ENCODE peak calls at places on chromosome 4, in four cellular contexts. P, C, M and Z are unnamed samples.

GRCh38 chr4:184762100-184762499 is 28.2 kb upstream of the CENPU start:
- DNase-seq in P (no peak), C (no peak), M (no peak), Z (no peak)

GRCh38 chr4:72468904-72469502 is 100.0 kb downstream of the ADAMTS3 start:
- DNase-seq in P (no peak), C (no peak), M (no peak), Z (no peak)

GRCh38 chr4:186116698-186117097 is 12.2 kb downstream of the FAM149A start:
- DNase-seq in P (no peak), C (no peak), M (no peak), Z (no peak)

GRCh38 chr4:164874791-164875190 is 2.2 kb upstream of the APELA start:
- DNase-seq in P (no peak), C (no peak), M (no peak), Z (no peak)

GRCh38 chr4:26299254-26299882 is 21.4 kb upstream of the RBPJ start:
- DNase-seq in P (no peak), C (no peak), M (no peak), Z (no peak)

GRCh38 chr4:52250124-52250523 is 199.0 kb downstream of the SPATA18 start:
- DNase-seq in P (no peak), C (no peak), M (peak; percentile 61), Z (no peak)

GRCh38 chr4:80307183-80307735 is 28.3 kb upstream of the CFAP299 start:
- DNase-seq in P (no peak), C (no peak), M (no peak), Z (no peak)

GRCh38 chr4:88672987-88673386 is 24.6 kb downstream of the NAP1L5 start:
- DNase-seq in P (peak; percentile 34), C (no peak), M (no peak), Z (no peak)

GRCh38 chr4:119281374-119281773 is 40.6 kb downstream of the FABP2 start:
- DNase-seq in P (no peak), C (no peak), M (no peak), Z (no peak)

GRCh38 chr4:114519368-114519767 is 79.2 kb upstream of the UGT8 start:
- DNase-seq in P (no peak), C (no peak), M (no peak), Z (peak; percentile 19)

GRCh38 chr4:140134780-140135179 is 19.2 kb downstream of the MAML3 start:
- DNase-seq in P (no peak), C (no peak), M (no peak), Z (no peak)

GRCh38 chr4:118741456-118741855 is 56.3 kb downstream of the METTL14 start:
- DNase-seq in P (no peak), C (no peak), M (no peak), Z (no peak)

GRCh38 chr4:158789853-158790252 is 21.0 kb downstream of the FNIP2 start:
- DNase-seq in P (no peak), C (no peak), M (no peak), Z (no peak)

GRCh38 chr4:165210566-165210965 is 3.2 kb downstream of the KLHL2 start:
- DNase-seq in P (no peak), C (no peak), M (no peak), Z (no peak)

GRCh38 chr4:184376136-184376838 is 98.1 kb downstream of the IRF2 start:
- DNase-seq in P (no peak), C (no peak), M (no peak), Z (no peak)

DNA sequence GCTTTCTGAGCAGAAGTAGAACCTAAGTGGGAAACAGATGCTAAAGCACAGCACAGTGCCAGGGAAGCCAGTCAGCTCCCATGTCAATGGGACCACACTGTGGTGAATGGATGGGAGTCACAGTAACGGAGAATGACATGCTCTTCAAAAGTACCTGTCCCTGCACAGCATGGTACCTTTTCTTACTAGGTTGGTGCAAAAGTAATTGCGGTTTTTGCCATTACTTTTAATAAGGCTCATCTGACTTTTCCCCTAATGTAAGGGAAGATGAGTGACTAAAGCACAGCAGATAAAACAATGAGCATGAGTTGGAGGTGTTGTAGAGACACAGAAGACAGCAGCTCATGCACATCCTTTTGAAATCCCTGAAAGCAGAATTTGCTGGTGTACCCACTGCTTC is 62.3 kb downstream of the CCNG2 start:
- DNase-seq in P (no peak), C (no peak), M (no peak), Z (no peak)
- H3K27me3 ChIP-seq in P (no peaks in the 10 kb centered on the region), C (no peaks in the 10 kb centered on the region), M (no peaks in the 10 kb centered on the region), Z (no peaks in the 10 kb centered on the region)

DNA sequence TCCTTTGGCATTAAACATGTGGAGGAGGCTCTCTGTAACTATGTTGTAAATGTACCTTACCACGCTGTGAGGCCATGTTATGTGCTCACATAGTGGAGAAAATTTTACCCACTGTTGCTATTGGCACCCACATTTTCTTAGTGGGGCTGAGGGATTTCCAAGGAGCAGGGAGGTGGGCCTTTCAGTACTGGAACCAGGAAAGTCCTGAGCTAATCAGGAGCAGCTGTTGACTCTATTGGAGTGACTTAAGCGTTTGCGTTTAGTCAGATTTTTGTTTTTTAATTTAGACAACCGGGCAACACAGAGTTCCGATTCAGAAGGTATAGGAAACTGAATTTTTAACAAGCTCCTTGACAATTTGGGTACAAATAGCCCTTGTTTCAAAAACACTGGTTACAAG is 30.7 kb upstream of the WDR17 start:
- DNase-seq in P (no peak), C (no peak), M (no peak), Z (no peak)
- H3K27me3 ChIP-seq in P (no peaks in the 10 kb centered on the region), C (no peaks in the 10 kb centered on the region), M (no peaks in the 10 kb centered on the region), Z (no peaks in the 10 kb centered on the region)

GRCh38 chr4:41879552-41879951 is 55.7 kb upstream of the TMEM33 start:
- DNase-seq in P (no peak), C (no peak), M (no peak), Z (no peak)
- H3K27me3 ChIP-seq in P (peaks cover 35% of the 10 kb centered on the region), C (peaks cover 6% of the 10 kb centered on the region), M (peaks cover 35% of the 10 kb centered on the region), Z (peaks cover 37% of the 10 kb centered on the region)

GRCh38 chr4:15778191-15778741 is at the start of gene CD38:
- DNase-seq in P (no peak), C (peak; percentile 43), M (no peak), Z (no peak)
- H3K27me3 ChIP-seq in P (no peaks in the 10 kb centered on the region), C (no peaks in the 10 kb centered on the region), M (no peaks in the 10 kb centered on the region), Z (no peaks in the 10 kb centered on the region)

DNA sequence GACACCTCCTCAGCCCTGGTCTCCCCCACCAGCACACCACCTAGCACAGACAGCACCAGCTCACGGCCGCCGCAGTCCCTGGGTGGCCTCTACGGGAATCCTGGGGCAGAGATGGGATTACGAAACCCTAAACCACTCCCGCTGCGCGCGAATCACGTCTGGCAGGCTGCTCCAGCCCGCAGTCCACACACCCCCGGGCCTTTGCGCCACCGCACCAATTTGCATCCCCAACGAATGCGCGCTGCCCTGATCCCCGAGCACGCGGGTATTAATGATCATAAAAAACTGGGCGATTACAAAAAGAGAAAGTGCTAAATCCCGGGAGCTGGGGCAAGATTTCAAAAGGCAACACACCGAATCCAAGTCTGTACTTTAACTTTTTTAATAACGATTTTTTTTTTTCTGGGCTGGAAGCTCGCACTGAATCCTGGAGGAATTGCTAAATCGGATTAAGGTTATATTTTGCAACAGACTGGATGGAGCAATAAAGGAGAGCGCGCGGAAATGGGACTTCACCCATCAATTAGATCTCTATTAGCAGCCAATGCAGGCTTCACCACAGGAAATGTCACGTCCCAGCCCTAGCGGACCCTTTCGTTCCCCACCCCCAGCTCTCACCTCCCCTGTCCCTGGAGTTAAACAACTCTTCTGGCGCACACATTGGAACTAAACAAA is 69.8 kb upstream of the TMEM33 start:
- DNase-seq in P (no peak), C (no peak), M (no peak), Z (no peak)
- H3K27me3 ChIP-seq in P (peaks cover 17% of the 10 kb centered on the region), C (peaks cover 4% of the 10 kb centered on the region), M (peaks cover 21% of the 10 kb centered on the region), Z (peaks cover 28% of the 10 kb centered on the region)